ENCODE peak calls at places on chromosome 13, in seven cellular contexts. F is breast epithelium, J is GM23338, R is SJCRH30, V is GM23248, E is stomach, G is tibial nerve. B is an unnamed sample.
A peak's percentile ranks its signal among the peaks of the same experiment; 100 is the strongest.

GRCh38 chr13:45042539-45042938 is 53.2 kb downstream of the GPALPP1 start:
- DNase-seq in F (no peak), J (no peak), R (no peak), V (peak; percentile 24), E (no peak), G (no peak), B (no peak)

GRCh38 chr13:51534075-51534817 is 50.0 kb upstream of the WDFY2 start:
- DNase-seq in F (no peak), J (no peak), R (peak; percentile 94), V (peak; percentile 43), E (peak; percentile 31), G (peak; percentile 19), B (peak; percentile 16)

GRCh38 chr13:75762066-75762937 is 126.2 kb downstream of the LMO7 start:
- DNase-seq in F (no peak), J (no peak), R (no peak), V (peak; percentile 73), E (peak; percentile 26), G (no peak), B (no peak)

GRCh38 chr13:48585456-48585840 is 52.6 kb upstream of the RCBTB2 start:
- DNase-seq in F (peak; percentile 65), J (peak; percentile 13), R (peak; percentile 86), V (peak; percentile 35), E (peak; percentile 58), G (no peak), B (no peak)

GRCh38 chr13:23375007-23375971 is 58.2 kb downstream of the SACS start:
- DNase-seq in F (peak; percentile 94), J (peak; percentile 93), R (peak; percentile 98), V (peak; percentile 98), E (peak; percentile 96), G (peak; percentile 92), B (peak; percentile 97)

GRCh38 chr13:43664700-43665191 is 122.0 kb downstream of the ENOX1 start:
- DNase-seq in F (no peak), J (peak; percentile 21), R (peak; percentile 85), V (peak; percentile 75), E (peak; percentile 35), G (no peak), B (no peak)

GRCh38 chr13:87671824-87672603 is 843 bp downstream of the SLITRK5 start:
- DNase-seq in F (no peak), J (peak; percentile 58), R (peak; percentile 49), V (peak; percentile 9), E (no peak), G (no peak), B (no peak)

GRCh38 chr13:106736941-106737340 is 169.0 kb upstream of the ARGLU1 start:
- DNase-seq in F (no peak), J (no peak), R (no peak), V (no peak), E (no peak), G (no peak), B (no peak)

GRCh38 chr13:48081739-48082138 is 13.2 kb downstream of the MED4 start:
- DNase-seq in F (no peak), J (no peak), R (no peak), V (no peak), E (no peak), G (no peak), B (no peak)

GRCh38 chr13:33870046-33870668 is 52.2 kb downstream of the RFC3 start:
- DNase-seq in F (no peak), J (no peak), R (peak; percentile 57), V (no peak), E (no peak), G (no peak), B (no peak)

GRCh38 chr13:46831588-46832194 is 34.7 kb upstream of the ESD start:
- DNase-seq in F (no peak), J (peak; percentile 71), R (peak; percentile 62), V (peak; percentile 57), E (no peak), G (peak; percentile 69), B (peak; percentile 18)

GRCh38 chr13:28486144-28486543 is 8.8 kb downstream of the FLT1 start:
- DNase-seq in F (no peak), J (no peak), R (no peak), V (no peak), E (no peak), G (no peak), B (no peak)

GRCh38 chr13:80574113-80574512 is 233.2 kb upstream of the SPRY2 start:
- DNase-seq in F (no peak), J (no peak), R (no peak), V (no peak), E (no peak), G (no peak), B (no peak)

GRCh38 chr13:92510416-92510815 is 716.2 kb upstream of the GPC6 start:
- DNase-seq in F (no peak), J (peak; percentile 28), R (peak; percentile 38), V (no peak), E (no peak), G (no peak), B (no peak)

GRCh38 chr13:83879431-83880171 is 2.7 kb downstream of the SLITRK1 start:
- DNase-seq in F (no peak), J (peak; percentile 32), R (no peak), V (peak; percentile 12), E (no peak), G (no peak), B (no peak)

GRCh38 chr13:29456419-29456818 is 139.1 kb downstream of the SLC7A1 start:
- DNase-seq in F (no peak), J (no peak), R (no peak), V (no peak), E (no peak), G (no peak), B (no peak)

GRCh38 chr13:74201530-74201929 is 67.3 kb upstream of the KLF12 start:
- DNase-seq in F (no peak), J (no peak), R (no peak), V (no peak), E (no peak), G (no peak), B (no peak)

GRCh38 chr13:54750521-54750920 is 1721.9 kb downstream of the OLFM4 start:
- DNase-seq in F (no peak), J (no peak), R (peak; percentile 58), V (no peak), E (no peak), G (no peak), B (no peak)

GRCh38 chr13:73025212-73026012 is 33.4 kb upstream of the KLF5 start:
- DNase-seq in F (no peak), J (no peak), R (no peak), V (peak; percentile 18), E (no peak), G (no peak), B (no peak)

GRCh38 chr13:20609145-20609544 is 42.2 kb downstream of the IFT88 start:
- DNase-seq in F (no peak), J (no peak), R (no peak), V (peak; percentile 87), E (no peak), G (no peak), B (no peak)

GRCh38 chr13:54614729-54615128 is 1586.1 kb downstream of the OLFM4 start:
- DNase-seq in F (no peak), J (no peak), R (no peak), V (no peak), E (no peak), G (no peak), B (no peak)

GRCh38 chr13:70054572-70054971 is 53.1 kb upstream of the ATXN8OS start:
- DNase-seq in F (no peak), J (no peak), R (no peak), V (no peak), E (no peak), G (no peak), B (no peak)

GRCh38 chr13:94972262-94972661 is 259.9 kb upstream of the SOX21 start:
- DNase-seq in F (no peak), J (no peak), R (no peak), V (no peak), E (no peak), G (no peak), B (no peak)

GRCh38 chr13:94968040-94968756 is 255.9 kb upstream of the SOX21 start:
- DNase-seq in F (no peak), J (peak; percentile 83), R (peak; percentile 62), V (peak; percentile 24), E (no peak), G (no peak), B (no peak)

GRCh38 chr13:94968757-94969086 is 256.4 kb upstream of the SOX21 start:
- DNase-seq in F (no peak), J (no peak), R (no peak), V (no peak), E (no peak), G (no peak), B (no peak)

GRCh38 chr13:94967183-94968039 is 255.1 kb upstream of the SOX21 start:
- DNase-seq in F (no peak), J (peak; percentile 74), R (peak; percentile 49), V (peak; percentile 53), E (peak; percentile 29), G (no peak), B (no peak)

DNA sequence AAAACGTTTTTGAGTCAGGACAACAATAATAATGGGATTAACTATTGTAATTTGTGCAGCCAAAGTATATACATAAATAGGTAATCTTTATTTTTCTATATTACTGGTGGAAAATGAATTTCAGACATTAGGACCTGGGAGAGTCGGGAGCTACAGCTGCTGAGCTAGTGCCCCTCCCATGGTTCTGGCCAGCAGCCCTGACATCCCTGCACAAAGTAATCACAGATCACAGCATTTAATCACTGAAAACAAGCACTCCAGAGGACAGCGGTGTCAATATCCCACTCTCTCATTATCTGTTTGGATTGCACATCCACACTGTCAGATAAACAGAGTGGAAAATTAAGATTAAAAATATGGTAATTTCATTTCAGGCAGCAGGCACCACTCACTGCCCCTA is 254.0 kb upstream of the SOX21 start:
- DNase-seq in F (no peak), J (no peak), R (peak; percentile 9), V (no peak), E (no peak), G (no peak), B (no peak)
- H3K27me3 ChIP-seq in F (no peaks in the 10 kb centered on the region), J (peaks cover 23% of the 10 kb centered on the region), R (peaks cover 5% of the 10 kb centered on the region), V (peaks cover 71% of the 10 kb centered on the region), E (peaks cover 90% of the 10 kb centered on the region), G (no peaks in the 10 kb centered on the region), B (peaks cover 3% of the 10 kb centered on the region)

GRCh38 chr13:98307744-98308524 is 130.9 kb upstream of the RNF113B start:
- DNase-seq in F (no peak), J (no peak), R (no peak), V (no peak), E (no peak), G (no peak), B (no peak)
- H3K27ac ChIP-seq in F (peak overlapping the region; percentile 45), J (peak overlapping the region; percentile 89), R (no peak overlapping the region), V (no peak overlapping the region), E (peak overlapping the region; percentile 76), G (no peak overlapping the region), B (no peak overlapping the region)

GRCh38 chr13:110319397-110319773 is 12.3 kb downstream of the COL4A2 start:
- DNase-seq in F (no peak), J (no peak), R (no peak), V (no peak), E (no peak), G (no peak), B (no peak)
- H3K4me1 ChIP-seq in F (no peaks in the 10 kb centered on the region), J (peaks cover 7% of the 10 kb centered on the region), R (peaks cover 22% of the 10 kb centered on the region), V (peaks cover 38% of the 10 kb centered on the region), E (peaks cover 90% of the 10 kb centered on the region), G (no peaks in the 10 kb centered on the region), B (no peaks in the 10 kb centered on the region)

GRCh38 chr13:41034862-41035261 is 15.7 kb upstream of the ELF1 start:
- DNase-seq in F (no peak), J (no peak), R (no peak), V (peak; percentile 21), E (no peak), G (no peak), B (no peak)
- H3K27me3 ChIP-seq in F (no peaks in the 10 kb centered on the region), J (no peaks in the 10 kb centered on the region), R (no peaks in the 10 kb centered on the region), V (no peaks in the 10 kb centered on the region), E (no peaks in the 10 kb centered on the region), G (no peaks in the 10 kb centered on the region), B (no peaks in the 10 kb centered on the region)